ENCODE peak calls at places on chromosomes 5 and 9, in eight cellular contexts. S, V, H, P, A, M, I and N are unnamed samples.

GRCh38 chr9:94145640-94146039 is 61.4 kb downstream of the PTPDC1 start:
- DNase-seq in S (no peak), V (no peak), H (no peak), P (no peak), A (no peak), M (no peak), I (no peak), N (no peak)

GRCh38 chr5:37938861-37939260 is 99.0 kb upstream of the GDNF start:
- DNase-seq in S (no peak), V (no peak), H (no peak), P (no peak), A (no peak), M (no peak), I (no peak), N (no peak)

GRCh38 chr9:6106576-6107339 is 91.3 kb upstream of the RANBP6 start:
- DNase-seq in S (peak), V (no peak), H (peak), P (no peak), A (peak), M (no peak), I (peak), N (peak)

GRCh38 chr5:4019841-4020240 is 424.2 kb downstream of the IRX1 start:
- DNase-seq in S (no peak), V (no peak), H (no peak), P (no peak), A (no peak), M (no peak), I (no peak), N (no peak)

GRCh38 chr5:142053434-142054253 is 40.8 kb upstream of the GNPDA1 start:
- DNase-seq in S (peak), V (no peak), H (peak), P (no peak), A (peak), M (no peak), I (no peak), N (peak)

GRCh38 chr5:150208187-150209015 is 18.5 kb downstream of the SLC6A7 start:
- DNase-seq in S (no peak), V (no peak), H (no peak), P (no peak), A (no peak), M (no peak), I (no peak), N (no peak)

GRCh38 chr5:12947379-12947778 is 997.1 kb downstream of the DNAH5 start:
- DNase-seq in S (no peak), V (no peak), H (no peak), P (no peak), A (no peak), M (no peak), I (no peak), N (no peak)

GRCh38 chr9:447230-448025 is 232.8 kb downstream of the DOCK8 start:
- DNase-seq in S (no peak), V (no peak), H (no peak), P (no peak), A (peak), M (peak), I (peak), N (no peak)

GRCh38 chr9:136543830-136544548 is 1.9 kb downstream of the NOTCH1 start:
- DNase-seq in S (no peak), V (no peak), H (peak), P (peak), A (no peak), M (no peak), I (no peak), N (peak)

GRCh38 chr9:32571969-32572899 is 725 bp downstream of the NDUFB6 start:
- DNase-seq in S (peak), V (no peak), H (peak), P (peak), A (peak), M (peak), I (peak), N (peak)

GRCh38 chr9:1761807-1762206 is 253.3 kb upstream of the SMARCA2 start:
- DNase-seq in S (no peak), V (no peak), H (no peak), P (no peak), A (no peak), M (no peak), I (no peak), N (no peak)

GRCh38 chr5:167233507-167233906 is 1057.9 kb upstream of the WWC1 start:
- DNase-seq in S (no peak), V (no peak), H (no peak), P (no peak), A (peak), M (no peak), I (no peak), N (no peak)

GRCh38 chr5:179266291-179267070 is 78.8 kb downstream of the ADAMTS2 start:
- DNase-seq in S (no peak), V (no peak), H (no peak), P (no peak), A (no peak), M (peak), I (no peak), N (no peak)

GRCh38 chr9:110323831-110324230 is 13.8 kb downstream of the TXNDC8 start:
- DNase-seq in S (no peak), V (no peak), H (no peak), P (no peak), A (no peak), M (no peak), I (no peak), N (no peak)

GRCh38 chr9:34037626-34038025 is 11.1 kb downstream of the UBAP2 start:
- DNase-seq in S (no peak), V (no peak), H (no peak), P (no peak), A (no peak), M (no peak), I (no peak), N (no peak)

GRCh38 chr5:129716235-129717030 is 31.5 kb upstream of the MINAR2 start:
- DNase-seq in S (no peak), V (no peak), H (no peak), P (no peak), A (no peak), M (no peak), I (no peak), N (no peak)

GRCh38 chr5:135437796-135438560 is 9.2 kb downstream of the DCANP1 start:
- DNase-seq in S (peak), V (no peak), H (no peak), P (peak), A (peak), M (no peak), I (no peak), N (peak)

GRCh38 chr9:7348692-7349091 is 450.9 kb downstream of the DMAC1 start:
- DNase-seq in S (no peak), V (no peak), H (no peak), P (no peak), A (no peak), M (no peak), I (no peak), N (no peak)

GRCh38 chr5:116402235-116402634 is 172.4 kb downstream of the SEMA6A start:
- DNase-seq in S (no peak), V (no peak), H (no peak), P (no peak), A (no peak), M (no peak), I (no peak), N (no peak)

GRCh38 chr5:108945094-108945493 is 197.4 kb downstream of the FER start:
- DNase-seq in S (no peak), V (no peak), H (no peak), P (no peak), A (no peak), M (no peak), I (no peak), N (no peak)

GRCh38 chr9:89278997-89279739 is 31.8 kb upstream of the CKS2 start:
- DNase-seq in S (peak), V (no peak), H (peak), P (no peak), A (peak), M (no peak), I (peak), N (peak)

GRCh38 chr5:87770601-87771121 is 357.9 kb upstream of the CCNH start:
- DNase-seq in S (no peak), V (no peak), H (peak), P (no peak), A (no peak), M (peak), I (no peak), N (peak)

GRCh38 chr5:37532976-37533740 is 154.0 kb downstream of the WDR70 start:
- DNase-seq in S (no peak), V (no peak), H (no peak), P (no peak), A (peak), M (no peak), I (no peak), N (no peak)